ENCODE peak calls at places on chromosomes 6 and 20, in nine cellular contexts. M is myocyte, J is H4, E is EL, N is AG10803, K is GM23248, L is skeletal muscle cell, F is nephron progenitor cell, U is psoas muscle. W is an unnamed sample.

GRCh38 chr20:25397827-25398226 is 7.2 kb upstream of the ABHD12 start:
- DNase-seq in M (no peak), J (no peak), E (no peak), N (no peak), K (peak), L (no peak), F (no peak), U (no peak), W (no peak)

GRCh38 chr6:25232478-25232877 is 46.7 kb upstream of the CARMIL1 start:
- DNase-seq in M (no peak), J (no peak), E (peak), N (peak), K (peak), L (peak), F (peak), U (peak), W (no peak)

GRCh38 chr20:17872434-17872833 is 96.2 kb downstream of the SNX5 start:
- DNase-seq in M (no peak), J (no peak), E (no peak), N (no peak), K (no peak), L (no peak), F (no peak), U (no peak), W (no peak)

GRCh38 chr6:125824946-125825786 is 34.4 kb downstream of the NCOA7 start:
- DNase-seq in M (no peak), J (no peak), E (no peak), N (peak), K (no peak), L (no peak), F (no peak), U (no peak), W (no peak)

GRCh38 chr20:36519944-36520343 is 21.4 kb upstream of the MYL9 start:
- DNase-seq in M (no peak), J (no peak), E (peak), N (peak), K (peak), L (no peak), F (no peak), U (no peak), W (no peak)

GRCh38 chr6:4610256-4610655 is 165.9 kb upstream of the CDYL start:
- DNase-seq in M (peak), J (peak), E (peak), N (peak), K (peak), L (peak), F (no peak), U (peak), W (peak)

GRCh38 chr20:370977-371754 is 9.4 kb upstream of the TRIB3 start:
- DNase-seq in M (no peak), J (no peak), E (no peak), N (no peak), K (no peak), L (no peak), F (no peak), U (no peak), W (no peak)

GRCh38 chr6:35679399-35679798 is 9.3 kb downstream of the FKBP5 start:
- DNase-seq in M (no peak), J (no peak), E (no peak), N (no peak), K (no peak), L (no peak), F (no peak), U (no peak), W (no peak)

GRCh38 chr6:125950293-125950692 is 6.3 kb upstream of the HINT3 start:
- DNase-seq in M (no peak), J (no peak), E (peak), N (peak), K (peak), L (no peak), F (no peak), U (no peak), W (no peak)

GRCh38 chr6:163259689-163260088 is 154.8 kb upstream of the QKI start:
- DNase-seq in M (no peak), J (no peak), E (no peak), N (no peak), K (no peak), L (no peak), F (no peak), U (no peak), W (no peak)

GRCh38 chr20:45821942-45822341 is 5.2 kb downstream of the TNNC2 start:
- DNase-seq in M (no peak), J (no peak), E (no peak), N (no peak), K (no peak), L (no peak), F (no peak), U (no peak), W (no peak)